ENCODE peak calls at places on chromosome 5, in six cellular contexts. One of them, this sample, is unnamed.
A peak's percentile ranks its signal among the peaks of the same experiment; 100 is the strongest.

GRCh38 chr5:124746916-124747769 is 704 bp upstream of the ZNF608 start:
- DNase-seq in heart right ventricle: peak; percentile 65
- DNase-seq in Caco-2: peak; percentile 85
- DNase-seq in AG09309: no peak
- DNase-seq in fibroblast of mammary gland: peak; percentile 95
- DNase-seq in lung: peak; percentile 84
- DNase-seq in this sample: peak; percentile 91

GRCh38 chr5:31193591-31194457 is at the start of gene CDH6:
- DNase-seq in Caco-2: peak; percentile 70
- DNase-seq in AG09309: no peak
- DNase-seq in fibroblast of mammary gland: no peak
- DNase-seq in lung: no peak
- DNase-seq in heart right ventricle: peak; percentile 28
- DNase-seq in this sample: no peak

GRCh38 chr5:138439537-138440225 is 824 bp downstream of the REEP2 start:
- DNase-seq in Caco-2: no peak
- DNase-seq in fibroblast of mammary gland: no peak
- DNase-seq in heart right ventricle: no peak
- DNase-seq in AG09309: no peak
- DNase-seq in lung: no peak
- DNase-seq in this sample: no peak

GRCh38 chr5:2856206-2856605 is 104.7 kb upstream of the IRX2 start:
- DNase-seq in Caco-2: no peak
- DNase-seq in AG09309: no peak
- DNase-seq in fibroblast of mammary gland: no peak
- DNase-seq in lung: no peak
- DNase-seq in heart right ventricle: no peak
- DNase-seq in this sample: no peak

GRCh38 chr5:21806943-21807342 is 1046.2 kb downstream of the CDH12 start:
- DNase-seq in heart right ventricle: no peak
- DNase-seq in fibroblast of mammary gland: peak; percentile 90
- DNase-seq in Caco-2: no peak
- DNase-seq in AG09309: no peak
- DNase-seq in lung: no peak
- DNase-seq in this sample: no peak

GRCh38 chr5:14286574-14287399 is 143.6 kb downstream of the TRIO start:
- DNase-seq in fibroblast of mammary gland: no peak
- DNase-seq in Caco-2: no peak
- DNase-seq in AG09309: no peak
- DNase-seq in lung: no peak
- DNase-seq in heart right ventricle: no peak
- DNase-seq in this sample: no peak

GRCh38 chr5:133051547-133052316 is at the start of gene HSPA4:
- DNase-seq in Caco-2: peak; percentile 99
- DNase-seq in fibroblast of mammary gland: peak; percentile 98
- DNase-seq in lung: peak; percentile 98
- DNase-seq in heart right ventricle: peak; percentile 95
- DNase-seq in AG09309: peak; percentile 94
- DNase-seq in this sample: peak; percentile 98

GRCh38 chr5:36696059-36696673 is 89.8 kb downstream of the SLC1A3 start:
- DNase-seq in AG09309: no peak
- DNase-seq in Caco-2: peak; percentile 71
- DNase-seq in fibroblast of mammary gland: peak; percentile 73
- DNase-seq in heart right ventricle: peak; percentile 29
- DNase-seq in lung: peak; percentile 47
- DNase-seq in this sample: peak; percentile 61

GRCh38 chr5:71587709-71588532 is 781 bp downstream of the MCCC2 start:
- DNase-seq in fibroblast of mammary gland: no peak
- DNase-seq in Caco-2: no peak
- DNase-seq in heart right ventricle: no peak
- DNase-seq in AG09309: no peak
- DNase-seq in lung: no peak
- DNase-seq in this sample: no peak

GRCh38 chr5:89560724-89561123 is 677.7 kb upstream of the MEF2C start:
- DNase-seq in AG09309: no peak
- DNase-seq in heart right ventricle: no peak
- DNase-seq in lung: no peak
- DNase-seq in Caco-2: no peak
- DNase-seq in fibroblast of mammary gland: no peak
- DNase-seq in this sample: peak; percentile 74

GRCh38 chr5:76733049-76733417 is 17.1 kb downstream of the F2R start:
- DNase-seq in heart right ventricle: no peak
- DNase-seq in lung: no peak
- DNase-seq in fibroblast of mammary gland: no peak
- DNase-seq in AG09309: no peak
- DNase-seq in Caco-2: no peak
- DNase-seq in this sample: no peak

GRCh38 chr5:150159741-150160179 is 4.1 kb upstream of the PDGFRB start:
- DNase-seq in lung: no peak
- DNase-seq in fibroblast of mammary gland: peak; percentile 92
- DNase-seq in AG09309: no peak
- DNase-seq in heart right ventricle: peak; percentile 74
- DNase-seq in Caco-2: no peak
- DNase-seq in this sample: no peak

GRCh38 chr5:115375922-115376321 is 79.5 kb upstream of the CCDC112 start:
- DNase-seq in fibroblast of mammary gland: peak; percentile 70
- DNase-seq in lung: no peak
- DNase-seq in Caco-2: no peak
- DNase-seq in AG09309: no peak
- DNase-seq in heart right ventricle: peak; percentile 30
- DNase-seq in this sample: no peak

GRCh38 chr5:59079622-59080620 is 497.0 kb downstream of the RAB3C start:
- DNase-seq in Caco-2: peak; percentile 28
- DNase-seq in fibroblast of mammary gland: peak; percentile 100
- DNase-seq in heart right ventricle: no peak
- DNase-seq in lung: no peak
- DNase-seq in AG09309: peak; percentile 80
- DNase-seq in this sample: peak; percentile 76

GRCh38 chr5:113985505-113985904 is 376.4 kb upstream of the KCNN2 start:
- DNase-seq in AG09309: no peak
- DNase-seq in fibroblast of mammary gland: no peak
- DNase-seq in lung: no peak
- DNase-seq in Caco-2: no peak
- DNase-seq in heart right ventricle: no peak
- DNase-seq in this sample: no peak

GRCh38 chr5:63125862-63126261 is 547.2 kb downstream of the LRRC70 start:
- DNase-seq in fibroblast of mammary gland: peak; percentile 80
- DNase-seq in Caco-2: peak; percentile 31
- DNase-seq in lung: no peak
- DNase-seq in AG09309: no peak
- DNase-seq in heart right ventricle: no peak
- DNase-seq in this sample: peak; percentile 18

GRCh38 chr5:35202319-35203111 is 27.8 kb downstream of the PRLR start:
- DNase-seq in Caco-2: peak; percentile 74
- DNase-seq in heart right ventricle: no peak
- DNase-seq in AG09309: peak; percentile 16
- DNase-seq in lung: peak; percentile 56
- DNase-seq in fibroblast of mammary gland: peak; percentile 67
- DNase-seq in this sample: peak; percentile 19

GRCh38 chr5:72134226-72134625 is 27.0 kb downstream of the MAP1B start:
- DNase-seq in heart right ventricle: no peak
- DNase-seq in lung: no peak
- DNase-seq in fibroblast of mammary gland: no peak
- DNase-seq in AG09309: no peak
- DNase-seq in Caco-2: no peak
- DNase-seq in this sample: no peak

GRCh38 chr5:171984748-171985419 is 21.6 kb downstream of the FBXW11 start:
- DNase-seq in Caco-2: no peak
- DNase-seq in AG09309: peak; percentile 63
- DNase-seq in fibroblast of mammary gland: peak; percentile 93
- DNase-seq in lung: no peak
- DNase-seq in heart right ventricle: no peak
- DNase-seq in this sample: peak; percentile 42

GRCh38 chr5:120499876-120500275 is 35.8 kb downstream of the PRR16 start:
- DNase-seq in AG09309: no peak
- DNase-seq in fibroblast of mammary gland: no peak
- DNase-seq in lung: no peak
- DNase-seq in Caco-2: no peak
- DNase-seq in heart right ventricle: no peak
- DNase-seq in this sample: no peak

GRCh38 chr5:151708126-151708525 is 21.4 kb upstream of the SPARC start:
- DNase-seq in fibroblast of mammary gland: peak; percentile 30
- DNase-seq in lung: no peak
- DNase-seq in Caco-2: no peak
- DNase-seq in heart right ventricle: no peak
- DNase-seq in AG09309: no peak
- DNase-seq in this sample: no peak

GRCh38 chr5:10427201-10427600 is 14.5 kb upstream of the ROPN1L start:
- DNase-seq in lung: no peak
- DNase-seq in heart right ventricle: no peak
- DNase-seq in Caco-2: no peak
- DNase-seq in AG09309: no peak
- DNase-seq in fibroblast of mammary gland: no peak
- DNase-seq in this sample: no peak

GRCh38 chr5:147956842-147957223 is 50.5 kb upstream of the C5orf46 start:
- DNase-seq in fibroblast of mammary gland: no peak
- DNase-seq in lung: no peak
- DNase-seq in Caco-2: no peak
- DNase-seq in AG09309: no peak
- DNase-seq in heart right ventricle: no peak
- DNase-seq in this sample: no peak

GRCh38 chr5:172433513-172433912 is 20.8 kb downstream of the SH3PXD2B start:
- DNase-seq in lung: no peak
- DNase-seq in fibroblast of mammary gland: no peak
- DNase-seq in Caco-2: no peak
- DNase-seq in AG09309: no peak
- DNase-seq in heart right ventricle: no peak
- DNase-seq in this sample: no peak

GRCh38 chr5:75466317-75466716 is 45.1 kb downstream of the CERT1 start:
- DNase-seq in fibroblast of mammary gland: no peak
- DNase-seq in lung: no peak
- DNase-seq in heart right ventricle: no peak
- DNase-seq in Caco-2: no peak
- DNase-seq in AG09309: no peak
- DNase-seq in this sample: no peak

GRCh38 chr5:131810510-131811249 is 13.9 kb upstream of the FNIP1 start:
- DNase-seq in lung: no peak
- DNase-seq in heart right ventricle: no peak
- DNase-seq in AG09309: no peak
- DNase-seq in fibroblast of mammary gland: peak; percentile 25
- DNase-seq in Caco-2: no peak
- DNase-seq in this sample: no peak
- TF ChIP-seq CTCF in lung: no peak
- TF ChIP-seq CTCF in heart right ventricle: no peak
- TF ChIP-seq CTCF in AG09309: peak; percentile 20
- TF ChIP-seq CTCF in fibroblast of mammary gland: peak; percentile 31
- TF ChIP-seq CTCF in Caco-2: peak; percentile 16
- TF ChIP-seq CTCF in this sample: peak; percentile 31

DNA sequence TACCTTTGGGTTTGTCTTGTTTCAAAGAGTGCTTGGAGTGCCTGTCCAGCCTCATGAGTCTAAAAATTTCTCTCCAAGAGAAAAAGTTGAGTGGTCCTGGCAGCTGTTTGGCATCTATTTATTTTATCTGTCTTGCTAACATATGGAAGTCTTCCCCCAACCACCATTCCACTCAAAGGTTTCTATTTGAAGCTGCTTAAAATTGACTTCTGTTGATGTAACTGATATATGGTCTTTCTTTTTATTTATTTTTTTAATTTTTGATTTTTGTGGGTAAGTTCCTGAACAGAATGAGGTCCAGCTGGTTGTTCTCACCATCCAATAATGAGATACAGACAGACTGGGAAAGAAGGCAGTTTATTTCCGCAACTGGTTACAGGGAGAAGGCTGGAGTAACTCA is 178.7 kb upstream of the SGCD start:
- DNase-seq in lung: no peak
- DNase-seq in heart right ventricle: no peak
- DNase-seq in fibroblast of mammary gland: no peak
- DNase-seq in AG09309: no peak
- DNase-seq in Caco-2: no peak
- DNase-seq in this sample: no peak
- H3K4me3 ChIP-seq in lung: no peak overlapping the region
- H3K4me3 ChIP-seq in heart right ventricle: no peak overlapping the region
- H3K4me3 ChIP-seq in fibroblast of mammary gland: no peak overlapping the region
- H3K4me3 ChIP-seq in AG09309: no peak overlapping the region
- H3K4me3 ChIP-seq in Caco-2: no peak overlapping the region
- H3K4me3 ChIP-seq in this sample: no peak overlapping the region

DNA sequence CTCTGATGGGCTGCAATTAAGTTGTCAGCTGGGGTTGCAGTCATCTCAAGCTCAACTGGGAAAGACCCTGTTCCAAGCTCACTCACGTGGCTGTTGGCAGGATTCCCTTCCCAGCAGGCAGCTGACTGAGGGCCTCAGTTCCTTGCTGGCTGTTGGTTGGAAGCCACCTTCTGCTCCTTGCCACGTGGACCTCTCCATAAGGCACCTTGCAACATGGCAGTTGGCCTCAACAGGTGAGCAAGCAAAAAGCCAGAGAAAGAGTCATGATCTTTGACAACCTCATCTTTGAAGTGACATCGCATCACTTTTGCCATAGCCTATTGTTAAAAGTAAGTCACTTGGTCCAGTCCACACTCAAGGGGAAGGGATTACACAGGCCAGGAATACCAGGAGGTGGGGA is 17.8 kb upstream of the PRELID2 start:
- DNase-seq in AG09309: no peak
- DNase-seq in fibroblast of mammary gland: no peak
- DNase-seq in Caco-2: no peak
- DNase-seq in lung: no peak
- DNase-seq in heart right ventricle: no peak
- DNase-seq in this sample: no peak
- TF ChIP-seq CTCF in AG09309: no peak
- TF ChIP-seq CTCF in fibroblast of mammary gland: no peak
- TF ChIP-seq CTCF in Caco-2: no peak
- TF ChIP-seq CTCF in lung: no peak
- TF ChIP-seq CTCF in heart right ventricle: no peak
- TF ChIP-seq CTCF in this sample: no peak

GRCh38 chr5:55554879-55555278 is 20.1 kb upstream of the PLPP1 start:
- DNase-seq in fibroblast of mammary gland: no peak
- DNase-seq in AG09309: no peak
- DNase-seq in Caco-2: no peak
- DNase-seq in heart right ventricle: no peak
- DNase-seq in lung: no peak
- DNase-seq in this sample: no peak

GRCh38 chr5:55546991-55547390 is 12.2 kb upstream of the PLPP1 start:
- DNase-seq in fibroblast of mammary gland: no peak
- DNase-seq in lung: no peak
- DNase-seq in heart right ventricle: no peak
- DNase-seq in AG09309: no peak
- DNase-seq in Caco-2: peak; percentile 46
- DNase-seq in this sample: no peak

GRCh38 chr5:55547792-55548191 is 13.0 kb upstream of the PLPP1 start:
- DNase-seq in lung: no peak
- DNase-seq in Caco-2: peak; percentile 66
- DNase-seq in fibroblast of mammary gland: no peak
- DNase-seq in heart right ventricle: no peak
- DNase-seq in AG09309: no peak
- DNase-seq in this sample: no peak

GRCh38 chr5:55551298-55551846 is 16.6 kb upstream of the PLPP1 start:
- DNase-seq in heart right ventricle: no peak
- DNase-seq in lung: no peak
- DNase-seq in fibroblast of mammary gland: no peak
- DNase-seq in AG09309: no peak
- DNase-seq in Caco-2: no peak
- DNase-seq in this sample: no peak

DNA sequence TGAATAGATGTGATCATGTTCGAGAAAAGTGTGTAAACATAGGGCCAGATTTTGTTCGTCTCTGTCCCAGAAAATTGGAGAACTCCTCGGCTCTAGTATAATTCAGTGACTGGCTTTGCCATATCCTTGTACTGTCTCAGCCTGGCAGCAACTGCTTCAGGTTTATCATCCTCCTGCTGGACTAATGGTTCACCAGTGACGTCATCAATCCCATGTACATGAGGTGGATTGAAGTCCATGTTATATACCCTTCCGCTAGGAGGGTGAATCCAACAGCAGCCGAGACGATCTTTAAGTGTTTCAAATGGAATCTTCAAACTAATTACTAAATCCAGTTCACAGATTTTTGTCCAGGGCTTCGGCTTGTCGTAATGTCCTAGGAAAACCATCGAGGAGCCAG is 17.1 kb upstream of the PLPP1 start:
- DNase-seq in lung: no peak
- DNase-seq in Caco-2: no peak
- DNase-seq in fibroblast of mammary gland: no peak
- DNase-seq in heart right ventricle: no peak
- DNase-seq in AG09309: no peak
- DNase-seq in this sample: no peak
- H3K4me3 ChIP-seq in lung: no peak overlapping the region
- H3K4me3 ChIP-seq in Caco-2: no peak overlapping the region
- H3K4me3 ChIP-seq in fibroblast of mammary gland: no peak overlapping the region
- H3K4me3 ChIP-seq in heart right ventricle: no peak overlapping the region
- H3K4me3 ChIP-seq in AG09309: no peak overlapping the region
- H3K4me3 ChIP-seq in this sample: no peak overlapping the region